ENCODE peak calls at places on chromosomes 5 and 9, in eight cellular contexts. One of them, this sample, is unnamed.

GRCh38 chr5:142527664-142528295 is 158.1 kb downstream of the FGF1 start:
- DNase-seq in epithelial cell of esophagus: no peak
- DNase-seq in amniotic stem cell: no peak
- DNase-seq in nucleus accumbens: no peak
- DNase-seq in stimulated activated CD4-positive, alpha-beta T cell treated with anti-CD3 and anti-CD28 coated beads, Interleukin-12 subunit alpha, Interleukin-12 subunit beta, amount 100 ng/mL, for 4 hours: no peak
- DNase-seq in Peyer's patch: no peak
- DNase-seq in activated T-helper 9 cell treated with anti-CD3 and anti-CD28 coated beads, Interleukin-2, amount 50 U/mL, for 16 hours: no peak
- DNase-seq in EH: peak
- DNase-seq in this sample: no peak

GRCh38 chr5:151780348-151780747 is 8.6 kb downstream of the G3BP1 start:
- DNase-seq in epithelial cell of esophagus: no peak
- DNase-seq in activated T-helper 9 cell treated with anti-CD3 and anti-CD28 coated beads, Interleukin-2, amount 50 U/mL, for 16 hours: no peak
- DNase-seq in Peyer's patch: no peak
- DNase-seq in EH: no peak
- DNase-seq in nucleus accumbens: no peak
- DNase-seq in amniotic stem cell: no peak
- DNase-seq in stimulated activated CD4-positive, alpha-beta T cell treated with anti-CD3 and anti-CD28 coated beads, Interleukin-12 subunit alpha, Interleukin-12 subunit beta, amount 100 ng/mL, for 4 hours: no peak
- DNase-seq in this sample: no peak

GRCh38 chr9:26789959-26790358 is 102.6 kb downstream of the CAAP1 start:
- DNase-seq in amniotic stem cell: no peak
- DNase-seq in stimulated activated CD4-positive, alpha-beta T cell treated with anti-CD3 and anti-CD28 coated beads, Interleukin-12 subunit alpha, Interleukin-12 subunit beta, amount 100 ng/mL, for 4 hours: no peak
- DNase-seq in epithelial cell of esophagus: peak
- DNase-seq in EH: no peak
- DNase-seq in activated T-helper 9 cell treated with anti-CD3 and anti-CD28 coated beads, Interleukin-2, amount 50 U/mL, for 16 hours: no peak
- DNase-seq in nucleus accumbens: no peak
- DNase-seq in Peyer's patch: no peak
- DNase-seq in this sample: peak

GRCh38 chr9:119526703-119527102 is 157.5 kb upstream of the BRINP1 start:
- DNase-seq in activated T-helper 9 cell treated with anti-CD3 and anti-CD28 coated beads, Interleukin-2, amount 50 U/mL, for 16 hours: no peak
- DNase-seq in epithelial cell of esophagus: no peak
- DNase-seq in Peyer's patch: no peak
- DNase-seq in nucleus accumbens: no peak
- DNase-seq in EH: no peak
- DNase-seq in stimulated activated CD4-positive, alpha-beta T cell treated with anti-CD3 and anti-CD28 coated beads, Interleukin-12 subunit alpha, Interleukin-12 subunit beta, amount 100 ng/mL, for 4 hours: no peak
- DNase-seq in amniotic stem cell: no peak
- DNase-seq in this sample: no peak

GRCh38 chr9:133863193-133863592 is 125.0 kb upstream of the SARDH start:
- DNase-seq in Peyer's patch: no peak
- DNase-seq in stimulated activated CD4-positive, alpha-beta T cell treated with anti-CD3 and anti-CD28 coated beads, Interleukin-12 subunit alpha, Interleukin-12 subunit beta, amount 100 ng/mL, for 4 hours: no peak
- DNase-seq in nucleus accumbens: no peak
- DNase-seq in EH: no peak
- DNase-seq in amniotic stem cell: no peak
- DNase-seq in activated T-helper 9 cell treated with anti-CD3 and anti-CD28 coated beads, Interleukin-2, amount 50 U/mL, for 16 hours: no peak
- DNase-seq in epithelial cell of esophagus: no peak
- DNase-seq in this sample: no peak

GRCh38 chr9:81690251-81690851 is 1.0 kb upstream of the TLE1 start:
- DNase-seq in stimulated activated CD4-positive, alpha-beta T cell treated with anti-CD3 and anti-CD28 coated beads, Interleukin-12 subunit alpha, Interleukin-12 subunit beta, amount 100 ng/mL, for 4 hours: no peak
- DNase-seq in epithelial cell of esophagus: peak
- DNase-seq in nucleus accumbens: no peak
- DNase-seq in amniotic stem cell: no peak
- DNase-seq in Peyer's patch: no peak
- DNase-seq in activated T-helper 9 cell treated with anti-CD3 and anti-CD28 coated beads, Interleukin-2, amount 50 U/mL, for 16 hours: no peak
- DNase-seq in EH: no peak
- DNase-seq in this sample: peak

GRCh38 chr5:83035373-83036170 is 41.6 kb downstream of the TMEM167A start:
- DNase-seq in Peyer's patch: no peak
- DNase-seq in nucleus accumbens: peak
- DNase-seq in EH: peak
- DNase-seq in amniotic stem cell: no peak
- DNase-seq in stimulated activated CD4-positive, alpha-beta T cell treated with anti-CD3 and anti-CD28 coated beads, Interleukin-12 subunit alpha, Interleukin-12 subunit beta, amount 100 ng/mL, for 4 hours: no peak
- DNase-seq in activated T-helper 9 cell treated with anti-CD3 and anti-CD28 coated beads, Interleukin-2, amount 50 U/mL, for 16 hours: no peak
- DNase-seq in epithelial cell of esophagus: no peak
- DNase-seq in this sample: no peak

GRCh38 chr5:59637878-59638580 is 255.5 kb downstream of the PDE4D start:
- DNase-seq in amniotic stem cell: no peak
- DNase-seq in EH: no peak
- DNase-seq in epithelial cell of esophagus: peak
- DNase-seq in activated T-helper 9 cell treated with anti-CD3 and anti-CD28 coated beads, Interleukin-2, amount 50 U/mL, for 16 hours: no peak
- DNase-seq in stimulated activated CD4-positive, alpha-beta T cell treated with anti-CD3 and anti-CD28 coated beads, Interleukin-12 subunit alpha, Interleukin-12 subunit beta, amount 100 ng/mL, for 4 hours: no peak
- DNase-seq in nucleus accumbens: no peak
- DNase-seq in Peyer's patch: no peak
- DNase-seq in this sample: no peak

GRCh38 chr5:61659221-61659696 is 327.2 kb downstream of the ZSWIM6 start:
- DNase-seq in EH: no peak
- DNase-seq in epithelial cell of esophagus: peak
- DNase-seq in stimulated activated CD4-positive, alpha-beta T cell treated with anti-CD3 and anti-CD28 coated beads, Interleukin-12 subunit alpha, Interleukin-12 subunit beta, amount 100 ng/mL, for 4 hours: no peak
- DNase-seq in nucleus accumbens: no peak
- DNase-seq in Peyer's patch: no peak
- DNase-seq in amniotic stem cell: no peak
- DNase-seq in activated T-helper 9 cell treated with anti-CD3 and anti-CD28 coated beads, Interleukin-2, amount 50 U/mL, for 16 hours: no peak
- DNase-seq in this sample: no peak

GRCh38 chr5:9316041-9316440 is 229.8 kb downstream of the SEMA5A start:
- DNase-seq in stimulated activated CD4-positive, alpha-beta T cell treated with anti-CD3 and anti-CD28 coated beads, Interleukin-12 subunit alpha, Interleukin-12 subunit beta, amount 100 ng/mL, for 4 hours: no peak
- DNase-seq in nucleus accumbens: no peak
- DNase-seq in Peyer's patch: no peak
- DNase-seq in amniotic stem cell: no peak
- DNase-seq in activated T-helper 9 cell treated with anti-CD3 and anti-CD28 coated beads, Interleukin-2, amount 50 U/mL, for 16 hours: no peak
- DNase-seq in epithelial cell of esophagus: no peak
- DNase-seq in EH: no peak
- DNase-seq in this sample: no peak

GRCh38 chr9:31736581-31737179 is 647.8 kb upstream of the ACO1 start:
- DNase-seq in epithelial cell of esophagus: no peak
- DNase-seq in amniotic stem cell: no peak
- DNase-seq in EH: no peak
- DNase-seq in nucleus accumbens: no peak
- DNase-seq in Peyer's patch: no peak
- DNase-seq in activated T-helper 9 cell treated with anti-CD3 and anti-CD28 coated beads, Interleukin-2, amount 50 U/mL, for 16 hours: no peak
- DNase-seq in stimulated activated CD4-positive, alpha-beta T cell treated with anti-CD3 and anti-CD28 coated beads, Interleukin-12 subunit alpha, Interleukin-12 subunit beta, amount 100 ng/mL, for 4 hours: no peak
- DNase-seq in this sample: no peak

GRCh38 chr5:112649882-112650281 is 87.8 kb upstream of the APC start:
- DNase-seq in Peyer's patch: no peak
- DNase-seq in activated T-helper 9 cell treated with anti-CD3 and anti-CD28 coated beads, Interleukin-2, amount 50 U/mL, for 16 hours: no peak
- DNase-seq in stimulated activated CD4-positive, alpha-beta T cell treated with anti-CD3 and anti-CD28 coated beads, Interleukin-12 subunit alpha, Interleukin-12 subunit beta, amount 100 ng/mL, for 4 hours: no peak
- DNase-seq in amniotic stem cell: no peak
- DNase-seq in nucleus accumbens: no peak
- DNase-seq in EH: no peak
- DNase-seq in epithelial cell of esophagus: peak
- DNase-seq in this sample: no peak

GRCh38 chr9:93308158-93308602 is 124.2 kb downstream of the WNK2 start:
- DNase-seq in stimulated activated CD4-positive, alpha-beta T cell treated with anti-CD3 and anti-CD28 coated beads, Interleukin-12 subunit alpha, Interleukin-12 subunit beta, amount 100 ng/mL, for 4 hours: no peak
- DNase-seq in EH: no peak
- DNase-seq in Peyer's patch: no peak
- DNase-seq in activated T-helper 9 cell treated with anti-CD3 and anti-CD28 coated beads, Interleukin-2, amount 50 U/mL, for 16 hours: no peak
- DNase-seq in epithelial cell of esophagus: no peak
- DNase-seq in amniotic stem cell: no peak
- DNase-seq in nucleus accumbens: no peak
- DNase-seq in this sample: no peak

GRCh38 chr5:12277504-12278192 is 373.4 kb upstream of the CTNND2 start:
- DNase-seq in EH: no peak
- DNase-seq in Peyer's patch: no peak
- DNase-seq in stimulated activated CD4-positive, alpha-beta T cell treated with anti-CD3 and anti-CD28 coated beads, Interleukin-12 subunit alpha, Interleukin-12 subunit beta, amount 100 ng/mL, for 4 hours: no peak
- DNase-seq in nucleus accumbens: no peak
- DNase-seq in epithelial cell of esophagus: no peak
- DNase-seq in amniotic stem cell: no peak
- DNase-seq in activated T-helper 9 cell treated with anti-CD3 and anti-CD28 coated beads, Interleukin-2, amount 50 U/mL, for 16 hours: no peak
- DNase-seq in this sample: no peak

GRCh38 chr9:95065224-95065623 is 252.3 kb downstream of the FANCC start:
- DNase-seq in stimulated activated CD4-positive, alpha-beta T cell treated with anti-CD3 and anti-CD28 coated beads, Interleukin-12 subunit alpha, Interleukin-12 subunit beta, amount 100 ng/mL, for 4 hours: no peak
- DNase-seq in amniotic stem cell: no peak
- DNase-seq in epithelial cell of esophagus: no peak
- DNase-seq in EH: no peak
- DNase-seq in activated T-helper 9 cell treated with anti-CD3 and anti-CD28 coated beads, Interleukin-2, amount 50 U/mL, for 16 hours: no peak
- DNase-seq in nucleus accumbens: no peak
- DNase-seq in Peyer's patch: no peak
- DNase-seq in this sample: no peak

GRCh38 chr9:13268469-13268868 is 11.0 kb downstream of the MPDZ start:
- DNase-seq in stimulated activated CD4-positive, alpha-beta T cell treated with anti-CD3 and anti-CD28 coated beads, Interleukin-12 subunit alpha, Interleukin-12 subunit beta, amount 100 ng/mL, for 4 hours: no peak
- DNase-seq in Peyer's patch: no peak
- DNase-seq in nucleus accumbens: no peak
- DNase-seq in EH: peak
- DNase-seq in amniotic stem cell: no peak
- DNase-seq in epithelial cell of esophagus: peak
- DNase-seq in activated T-helper 9 cell treated with anti-CD3 and anti-CD28 coated beads, Interleukin-2, amount 50 U/mL, for 16 hours: no peak
- DNase-seq in this sample: peak

GRCh38 chr9:101738566-101739183 is at the start of gene GRIN3A:
- DNase-seq in nucleus accumbens: peak
- DNase-seq in amniotic stem cell: no peak
- DNase-seq in stimulated activated CD4-positive, alpha-beta T cell treated with anti-CD3 and anti-CD28 coated beads, Interleukin-12 subunit alpha, Interleukin-12 subunit beta, amount 100 ng/mL, for 4 hours: no peak
- DNase-seq in Peyer's patch: no peak
- DNase-seq in activated T-helper 9 cell treated with anti-CD3 and anti-CD28 coated beads, Interleukin-2, amount 50 U/mL, for 16 hours: no peak
- DNase-seq in epithelial cell of esophagus: peak
- DNase-seq in EH: no peak
- DNase-seq in this sample: no peak

GRCh38 chr5:33675958-33676464 is 215.8 kb downstream of the ADAMTS12 start:
- DNase-seq in activated T-helper 9 cell treated with anti-CD3 and anti-CD28 coated beads, Interleukin-2, amount 50 U/mL, for 16 hours: no peak
- DNase-seq in stimulated activated CD4-positive, alpha-beta T cell treated with anti-CD3 and anti-CD28 coated beads, Interleukin-12 subunit alpha, Interleukin-12 subunit beta, amount 100 ng/mL, for 4 hours: no peak
- DNase-seq in epithelial cell of esophagus: no peak
- DNase-seq in amniotic stem cell: no peak
- DNase-seq in Peyer's patch: no peak
- DNase-seq in EH: no peak
- DNase-seq in nucleus accumbens: no peak
- DNase-seq in this sample: no peak

GRCh38 chr5:166031926-166032325 is 2259.5 kb upstream of the WWC1 start:
- DNase-seq in epithelial cell of esophagus: peak
- DNase-seq in Peyer's patch: no peak
- DNase-seq in EH: no peak
- DNase-seq in activated T-helper 9 cell treated with anti-CD3 and anti-CD28 coated beads, Interleukin-2, amount 50 U/mL, for 16 hours: no peak
- DNase-seq in amniotic stem cell: no peak
- DNase-seq in stimulated activated CD4-positive, alpha-beta T cell treated with anti-CD3 and anti-CD28 coated beads, Interleukin-12 subunit alpha, Interleukin-12 subunit beta, amount 100 ng/mL, for 4 hours: no peak
- DNase-seq in nucleus accumbens: no peak
- DNase-seq in this sample: no peak

GRCh38 chr5:179376701-179377420 is 31.6 kb upstream of the ADAMTS2 start:
- DNase-seq in amniotic stem cell: no peak
- DNase-seq in stimulated activated CD4-positive, alpha-beta T cell treated with anti-CD3 and anti-CD28 coated beads, Interleukin-12 subunit alpha, Interleukin-12 subunit beta, amount 100 ng/mL, for 4 hours: no peak
- DNase-seq in nucleus accumbens: no peak
- DNase-seq in EH: no peak
- DNase-seq in epithelial cell of esophagus: no peak
- DNase-seq in Peyer's patch: no peak
- DNase-seq in activated T-helper 9 cell treated with anti-CD3 and anti-CD28 coated beads, Interleukin-2, amount 50 U/mL, for 16 hours: no peak
- DNase-seq in this sample: no peak

GRCh38 chr5:90134892-90135291 is 274.7 kb downstream of the CETN3 start:
- DNase-seq in activated T-helper 9 cell treated with anti-CD3 and anti-CD28 coated beads, Interleukin-2, amount 50 U/mL, for 16 hours: no peak
- DNase-seq in amniotic stem cell: peak
- DNase-seq in epithelial cell of esophagus: peak
- DNase-seq in EH: no peak
- DNase-seq in Peyer's patch: no peak
- DNase-seq in nucleus accumbens: no peak
- DNase-seq in stimulated activated CD4-positive, alpha-beta T cell treated with anti-CD3 and anti-CD28 coated beads, Interleukin-12 subunit alpha, Interleukin-12 subunit beta, amount 100 ng/mL, for 4 hours: no peak
- DNase-seq in this sample: peak

GRCh38 chr9:34623386-34624235 is 3.3 kb upstream of the DCTN3 start:
- DNase-seq in stimulated activated CD4-positive, alpha-beta T cell treated with anti-CD3 and anti-CD28 coated beads, Interleukin-12 subunit alpha, Interleukin-12 subunit beta, amount 100 ng/mL, for 4 hours: no peak
- DNase-seq in activated T-helper 9 cell treated with anti-CD3 and anti-CD28 coated beads, Interleukin-2, amount 50 U/mL, for 16 hours: no peak
- DNase-seq in nucleus accumbens: no peak
- DNase-seq in EH: no peak
- DNase-seq in epithelial cell of esophagus: no peak
- DNase-seq in amniotic stem cell: no peak
- DNase-seq in Peyer's patch: no peak
- DNase-seq in this sample: no peak

GRCh38 chr5:128334010-128334716 is 203.9 kb downstream of the FBN2 start:
- DNase-seq in nucleus accumbens: no peak
- DNase-seq in amniotic stem cell: no peak
- DNase-seq in EH: no peak
- DNase-seq in activated T-helper 9 cell treated with anti-CD3 and anti-CD28 coated beads, Interleukin-2, amount 50 U/mL, for 16 hours: no peak
- DNase-seq in Peyer's patch: no peak
- DNase-seq in epithelial cell of esophagus: no peak
- DNase-seq in stimulated activated CD4-positive, alpha-beta T cell treated with anti-CD3 and anti-CD28 coated beads, Interleukin-12 subunit alpha, Interleukin-12 subunit beta, amount 100 ng/mL, for 4 hours: no peak
- DNase-seq in this sample: no peak

GRCh38 chr9:129027685-129028191 is 393 bp downstream of the SH3GLB2 start:
- DNase-seq in stimulated activated CD4-positive, alpha-beta T cell treated with anti-CD3 and anti-CD28 coated beads, Interleukin-12 subunit alpha, Interleukin-12 subunit beta, amount 100 ng/mL, for 4 hours: no peak
- DNase-seq in Peyer's patch: peak
- DNase-seq in amniotic stem cell: no peak
- DNase-seq in nucleus accumbens: no peak
- DNase-seq in activated T-helper 9 cell treated with anti-CD3 and anti-CD28 coated beads, Interleukin-2, amount 50 U/mL, for 16 hours: no peak
- DNase-seq in EH: peak
- DNase-seq in epithelial cell of esophagus: no peak
- DNase-seq in this sample: peak

This sample was measured in RPMI7951.